ENCODE peak calls at places on chromosome 18, in nine cellular contexts. Q, K, E, N, I, P, S, V and W are unnamed samples.
A peak's percentile ranks its signal among the peaks of the same experiment; 100 is the strongest.

GRCh38 chr18:67644226-67644625 is 127.7 kb upstream of the DSEL start:
- DNase-seq in Q (no peak), K (no peak), E (no peak), N (no peak), I (no peak), P (no peak), S (no peak), V (no peak), W (no peak)

GRCh38 chr18:56982756-56983155 is 164.1 kb upstream of the BOD1L2 start:
- DNase-seq in Q (no peak), K (no peak), E (no peak), N (no peak), I (no peak), P (no peak), S (no peak), V (no peak), W (no peak)

GRCh38 chr18:44683566-44683965 is 2.9 kb downstream of the SETBP1 start:
- DNase-seq in Q (no peak), K (no peak), E (no peak), N (no peak), I (no peak), P (no peak), S (no peak), V (no peak), W (no peak)

GRCh38 chr18:59885579-59886163 is 14.1 kb upstream of the PMAIP1 start:
- DNase-seq in Q (peak; percentile 44), K (no peak), E (no peak), N (no peak), I (no peak), P (no peak), S (no peak), V (peak; percentile 83), W (peak; percentile 70)

GRCh38 chr18:58051765-58052460 is 7.9 kb downstream of the NEDD4L start:
- DNase-seq in Q (peak; percentile 39), K (no peak), E (no peak), N (no peak), I (peak; percentile 66), P (no peak), S (no peak), V (peak; percentile 21), W (no peak)

GRCh38 chr18:21704603-21705364 is at the start of gene ABHD3:
- DNase-seq in Q (peak; percentile 95), K (peak; percentile 98), E (peak; percentile 95), N (peak; percentile 38), I (peak; percentile 94), P (peak; percentile 90), S (peak; percentile 83), V (peak; percentile 78), W (peak; percentile 66)

GRCh38 chr18:31505161-31505560 is 7.2 kb downstream of the DSG2 start:
- DNase-seq in Q (no peak), K (no peak), E (no peak), N (no peak), I (no peak), P (no peak), S (no peak), V (no peak), W (no peak)

GRCh38 chr18:60053747-60054304 is 154.0 kb downstream of the PMAIP1 start:
- DNase-seq in Q (peak; percentile 46), K (peak; percentile 88), E (peak; percentile 2), N (peak; percentile 96), I (peak; percentile 84), P (no peak), S (no peak), V (peak; percentile 96), W (peak; percentile 81)

GRCh38 chr18:5772271-5772670 is 123.1 kb downstream of the TMEM200C start:
- DNase-seq in Q (no peak), K (peak; percentile 19), E (peak; percentile 67), N (no peak), I (no peak), P (no peak), S (no peak), V (no peak), W (no peak)

GRCh38 chr18:26225022-26225693 is 1.1 kb upstream of the TAF4B start:
- DNase-seq in Q (no peak), K (no peak), E (no peak), N (no peak), I (peak; percentile 68), P (peak; percentile 11), S (no peak), V (no peak), W (no peak)

GRCh38 chr18:61851940-61852451 is 40.8 kb downstream of the RNF152 start:
- DNase-seq in Q (no peak), K (no peak), E (no peak), N (no peak), I (no peak), P (no peak), S (no peak), V (peak; percentile 93), W (peak; percentile 51)

GRCh38 chr18:3624818-3625716 is 175.1 kb downstream of the TGIF1 start:
- DNase-seq in Q (peak; percentile 76), K (peak; percentile 76), E (peak; percentile 7), N (no peak), I (peak; percentile 89), P (no peak), S (no peak), V (peak; percentile 96), W (peak; percentile 93)

GRCh38 chr18:26865557-26865956 is at the start of gene AQP4:
- DNase-seq in Q (no peak), K (no peak), E (peak; percentile 85), N (no peak), I (no peak), P (peak; percentile 25), S (no peak), V (no peak), W (no peak)

GRCh38 chr18:7272268-7273049 is 41.6 kb downstream of the LRRC30 start:
- DNase-seq in Q (peak; percentile 24), K (peak; percentile 84), E (peak; percentile 86), N (no peak), I (peak; percentile 77), P (peak; percentile 39), S (peak; percentile 63), V (peak; percentile 67), W (peak; percentile 30)

GRCh38 chr18:56168049-56168781 is 470.2 kb downstream of the TXNL1 start:
- DNase-seq in Q (no peak), K (peak; percentile 58), E (no peak), N (no peak), I (peak; percentile 90), P (peak; percentile 79), S (no peak), V (peak; percentile 30), W (no peak)

GRCh38 chr18:79964330-79965118 is at the start of gene HSBP1L1:
- DNase-seq in Q (peak; percentile 57), K (peak; percentile 92), E (peak; percentile 88), N (no peak), I (peak; percentile 70), P (peak; percentile 58), S (peak; percentile 56), V (no peak), W (no peak)

GRCh38 chr18:42730272-42730671 is 385.2 kb downstream of the RIT2 start:
- DNase-seq in Q (no peak), K (no peak), E (no peak), N (no peak), I (peak; percentile 27), P (no peak), S (no peak), V (no peak), W (no peak)

GRCh38 chr18:48776161-48776555 is 174.6 kb downstream of the SMAD7 start:
- DNase-seq in Q (no peak), K (no peak), E (no peak), N (no peak), I (no peak), P (no peak), S (no peak), V (no peak), W (no peak)
- H3K4me3 ChIP-seq in Q (no peak overlapping the region), K (no peak overlapping the region), E (no peak overlapping the region), N (no peak overlapping the region), I (no peak overlapping the region), P (no peak overlapping the region), S (peak overlapping the region; percentile 9), V (no peak overlapping the region), W (no peak overlapping the region)

DNA sequence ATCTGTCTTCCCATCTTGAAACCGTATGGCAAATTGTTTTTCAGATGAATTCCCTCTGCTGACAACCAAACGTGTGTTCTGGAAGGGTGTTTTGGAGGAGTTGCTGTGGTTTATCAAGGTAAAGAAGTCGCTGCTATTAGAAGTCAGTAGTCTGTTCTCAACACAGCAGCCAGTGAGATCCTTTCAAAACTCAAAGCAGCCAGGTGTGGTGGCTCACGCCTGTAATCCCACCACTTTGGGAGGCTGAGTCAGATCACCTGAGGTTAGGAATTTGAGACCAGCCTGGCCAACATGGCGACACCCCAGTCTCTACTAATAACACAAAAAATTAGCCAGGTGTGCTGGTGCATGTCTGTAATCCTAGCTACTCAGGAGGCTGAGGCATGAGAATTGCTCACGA is 2.1 kb downstream of the TYMS start:
- DNase-seq in Q (no peak), K (no peak), E (no peak), N (no peak), I (no peak), P (no peak), S (no peak), V (no peak), W (no peak)
- H3K4me3 ChIP-seq in Q (peak overlapping the region; percentile 77), K (no peak overlapping the region), E (no peak overlapping the region), N (no peak overlapping the region), I (no peak overlapping the region), P (no peak overlapping the region), S (no peak overlapping the region), V (no peak overlapping the region), W (no peak overlapping the region)

GRCh38 chr18:77147418-77147852 is 14.9 kb upstream of the MBP start:
- DNase-seq in Q (no peak), K (no peak), E (no peak), N (no peak), I (no peak), P (no peak), S (no peak), V (no peak), W (no peak)
- H3K4me3 ChIP-seq in Q (no peak overlapping the region), K (no peak overlapping the region), E (no peak overlapping the region), N (no peak overlapping the region), I (no peak overlapping the region), P (no peak overlapping the region), S (no peak overlapping the region), V (no peak overlapping the region), W (no peak overlapping the region)

DNA sequence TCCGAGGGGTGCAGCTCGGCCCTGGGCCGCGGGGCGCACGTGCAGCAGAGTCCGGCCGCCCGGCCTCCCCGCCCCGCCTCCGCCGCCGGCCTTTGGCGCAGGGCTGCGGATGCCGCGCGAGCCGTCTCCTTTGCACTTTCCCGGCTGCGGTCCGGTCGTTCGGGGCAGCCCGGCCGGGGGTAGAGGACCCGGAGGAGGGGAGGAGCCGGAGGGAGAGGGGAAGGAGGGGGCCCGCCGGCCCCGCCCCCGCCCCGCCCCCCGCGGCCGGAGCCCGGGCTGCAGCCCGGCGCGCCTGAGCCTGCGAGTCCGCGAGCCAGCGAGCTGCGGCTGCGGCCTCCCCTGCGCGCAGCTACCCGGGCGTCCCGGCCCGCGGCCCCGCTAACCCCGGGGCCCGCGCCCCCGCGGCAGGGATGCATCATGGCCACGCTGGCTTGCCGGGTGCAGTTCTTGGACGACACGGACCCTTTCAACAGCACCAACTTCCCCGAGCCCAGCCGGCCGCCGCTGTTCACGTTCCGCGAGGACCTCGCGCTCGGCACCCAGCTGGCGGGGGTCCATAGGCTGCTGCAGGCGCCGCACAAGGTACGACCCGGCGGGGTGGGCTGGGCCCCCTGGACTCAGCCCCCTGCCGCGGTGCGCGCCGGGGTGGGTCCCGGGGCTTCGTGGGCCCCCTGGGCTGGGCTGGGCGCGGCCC is at the start of gene FHOD3:
- DNase-seq in Q (no peak), K (peak; percentile 67), E (peak; percentile 92), N (no peak), I (peak; percentile 72), P (peak; percentile 75), S (peak; percentile 82), V (no peak), W (no peak)
- H3K4me3 ChIP-seq in Q (peak within 1 kb of the TSS; percentile 35), K (peak within 1 kb of the TSS; percentile 83), E (peak within 1 kb of the TSS; percentile 71), N (peak within 1 kb of the TSS; percentile 63), I (peak within 1 kb of the TSS; percentile 29), P (peak within 1 kb of the TSS; percentile 47), S (peak within 1 kb of the TSS; percentile 98), V (peak within 1 kb of the TSS; percentile 69), W (peak within 1 kb of the TSS; percentile 62)

GRCh38 chr18:111292-112014 is 46.9 kb upstream of the USP14 start:
- DNase-seq in Q (peak; percentile 77), K (peak; percentile 85), E (peak; percentile 74), N (no peak), I (peak; percentile 82), P (peak; percentile 75), S (peak; percentile 72), V (no peak), W (no peak)
- H3K4me3 ChIP-seq in Q (peak overlapping the region; percentile 28), K (peak overlapping the region; percentile 13), E (peak overlapping the region; percentile 15), N (peak overlapping the region; percentile 41), I (no peak overlapping the region), P (peak overlapping the region; percentile 24), S (peak overlapping the region; percentile 76), V (peak overlapping the region; percentile 40), W (peak overlapping the region; percentile 42)